ENCODE peak calls at places on chromosomes 11 and 22, in six cellular contexts. P is lower leg skin, W is fibroblast of pulmonary artery, X is endodermal cell, R is GM06990, E is pancreas. I is an unnamed sample.

GRCh38 chr11:32891657-32892354 is 805 bp upstream of the QSER1 start:
- DNase-seq in P (no peak), W (peak; percentile 10), X (no peak), R (no peak), E (no peak), I (no peak)

GRCh38 chr11:8094656-8095055 is 13.6 kb downstream of the TUB start:
- DNase-seq in P (no peak), W (no peak), X (peak; percentile 15), R (no peak), E (no peak), I (peak; percentile 8)

GRCh38 chr11:33544593-33545373 is 155.8 kb downstream of the C11orf91 start:
- DNase-seq in P (peak; percentile 67), W (no peak), X (no peak), R (no peak), E (no peak), I (no peak)

GRCh38 chr11:31106963-31107576 is 262.5 kb downstream of the DCDC1 start:
- DNase-seq in P (peak; percentile 87), W (peak; percentile 46), X (peak; percentile 93), R (peak; percentile 2), E (peak; percentile 38), I (peak; percentile 73)

GRCh38 chr11:113468666-113469345 is 6.4 kb downstream of the DRD2 start:
- DNase-seq in P (no peak), W (no peak), X (peak; percentile 36), R (no peak), E (no peak), I (no peak)

GRCh38 chr11:47348859-47349258 is 3.6 kb downstream of the MYBPC3 start:
- DNase-seq in P (no peak), W (peak; percentile 50), X (no peak), R (no peak), E (no peak), I (no peak)

GRCh38 chr11:40819230-40819629 is 640.2 kb downstream of the LRRC4C start:
- DNase-seq in P (no peak), W (no peak), X (peak; percentile 52), R (no peak), E (no peak), I (no peak)

GRCh38 chr11:125591659-125592304 is 870 bp upstream of the STT3A start:
- DNase-seq in P (peak; percentile 91), W (peak; percentile 22), X (no peak), R (peak; percentile 70), E (peak; percentile 70), I (peak; percentile 52)

GRCh38 chr22:25492950-25493790 is 71.3 kb upstream of the GRK3 start:
- DNase-seq in P (no peak), W (no peak), X (no peak), R (no peak), E (peak; percentile 54), I (no peak)

GRCh38 chr22:37547249-37547741 is 13.0 kb upstream of the CDC42EP1 start:
- DNase-seq in P (no peak), W (no peak), X (peak; percentile 74), R (no peak), E (no peak), I (no peak)

GRCh38 chr11:128520886-128521696 is 66.3 kb downstream of the ETS1 start:
- DNase-seq in P (no peak), W (no peak), X (no peak), R (no peak), E (no peak), I (no peak)

GRCh38 chr11:110355011-110355744 is 58.8 kb upstream of the RDX start:
- DNase-seq in P (no peak), W (no peak), X (peak; percentile 63), R (no peak), E (no peak), I (peak; percentile 50)

GRCh38 chr11:78465169-78465942 is 47.7 kb upstream of the GAB2 start:
- DNase-seq in P (no peak), W (no peak), X (no peak), R (peak; percentile 77), E (peak; percentile 53), I (peak; percentile 22)

GRCh38 chr22:43337385-43337784 is 5.8 kb downstream of the SCUBE1 start:
- DNase-seq in P (no peak), W (no peak), X (no peak), R (no peak), E (no peak), I (peak; percentile 60)

GRCh38 chr11:35763301-35763700 is 100.7 kb downstream of the TRIM44 start:
- DNase-seq in P (no peak), W (no peak), X (no peak), R (no peak), E (no peak), I (no peak)

GRCh38 chr11:7909585-7910325 is 21.3 kb downstream of the OR10A6 start:
- DNase-seq in P (no peak), W (no peak), X (peak; percentile 58), R (no peak), E (no peak), I (no peak)

GRCh38 chr11:88618716-88619462 is 281.4 kb upstream of the CTSC start:
- DNase-seq in P (no peak), W (no peak), X (no peak), R (no peak), E (no peak), I (no peak)

GRCh38 chr22:47168900-47169800 is 406.7 kb downstream of the TBC1D22A start:
- DNase-seq in P (peak; percentile 72), W (peak; percentile 17), X (peak; percentile 84), R (peak; percentile 1), E (peak; percentile 48), I (peak; percentile 16)

GRCh38 chr11:46435679-46436078 is 44.1 kb upstream of the CHRM4 start:
- DNase-seq in P (no peak), W (no peak), X (no peak), R (no peak), E (no peak), I (no peak)

GRCh38 chr11:12066056-12066798 is 44.2 kb upstream of the MICAL2 start:
- DNase-seq in P (peak; percentile 84), W (peak; percentile 92), X (peak; percentile 68), R (no peak), E (no peak), I (no peak)

GRCh38 chr11:120985718-120986569 is 38.0 kb upstream of the TBCEL start:
- DNase-seq in P (no peak), W (peak; percentile 48), X (peak; percentile 87), R (peak; percentile 32), E (peak; percentile 70), I (peak; percentile 66)

GRCh38 chr11:65883058-65883761 is 3.6 kb downstream of the CTSW start:
- DNase-seq in P (no peak), W (no peak), X (no peak), R (no peak), E (no peak), I (no peak)

GRCh38 chr11:69307421-69307820 is 13.5 kb downstream of the MYEOV start:
- DNase-seq in P (no peak), W (no peak), X (no peak), R (no peak), E (no peak), I (no peak)

GRCh38 chr11:131629925-131630324 is 259.5 kb downstream of the NTM start:
- DNase-seq in P (no peak), W (no peak), X (peak; percentile 20), R (no peak), E (no peak), I (no peak)

DNA sequence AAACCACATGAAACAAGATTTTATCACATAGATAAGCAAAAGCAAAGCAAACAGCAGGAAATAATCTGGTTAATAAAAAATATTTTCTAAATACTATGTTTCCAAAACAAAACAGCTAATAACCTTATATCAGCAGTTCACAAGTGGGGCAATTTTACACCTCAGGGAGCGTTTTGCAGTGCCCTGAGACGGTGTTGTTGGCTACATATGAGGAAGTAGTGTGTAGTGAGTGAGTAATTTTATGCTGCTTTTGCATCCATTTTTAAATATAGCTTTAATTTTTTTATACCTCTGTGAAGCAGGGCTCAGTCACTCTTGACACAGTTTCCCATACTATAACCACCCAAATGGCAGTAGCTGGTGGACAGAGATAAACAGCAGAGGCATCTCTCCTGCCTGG is 438.5 kb upstream of the B3GAT1 start:
- DNase-seq in P (no peak), W (no peak), X (no peak), R (no peak), E (no peak), I (no peak)
- H3K4me3 ChIP-seq in P (no peak overlapping the region), W (no peak overlapping the region), X (no peak overlapping the region), R (no peak overlapping the region), E (no peak overlapping the region), I (no peak overlapping the region)

GRCh38 chr11:44797886-44798683 is 71.3 kb downstream of the TSPAN18 start:
- DNase-seq in P (no peak), W (no peak), X (peak; percentile 82), R (no peak), E (no peak), I (no peak)
- TF ChIP-seq CTCF in P (no peak), W (no peak), X (no peak), R (no peak), E (no peak), I (no peak)

GRCh38 chr22:42281706-42282251 is 11.3 kb upstream of the TCF20 start:
- DNase-seq in P (no peak), W (no peak), X (peak; percentile 36), R (no peak), E (peak; percentile 26), I (no peak)

GRCh38 chr22:42283288-42284229 is 13.1 kb upstream of the TCF20 start:
- DNase-seq in P (no peak), W (no peak), X (peak; percentile 75), R (no peak), E (peak; percentile 63), I (peak; percentile 21)

GRCh38 chr22:42284230-42284591 is 13.8 kb upstream of the TCF20 start:
- DNase-seq in P (no peak), W (no peak), X (no peak), R (no peak), E (no peak), I (no peak)

GRCh38 chr22:42282252-42282942 is 11.9 kb upstream of the TCF20 start:
- DNase-seq in P (no peak), W (no peak), X (peak; percentile 62), R (no peak), E (peak; percentile 65), I (peak; percentile 85)

DNA sequence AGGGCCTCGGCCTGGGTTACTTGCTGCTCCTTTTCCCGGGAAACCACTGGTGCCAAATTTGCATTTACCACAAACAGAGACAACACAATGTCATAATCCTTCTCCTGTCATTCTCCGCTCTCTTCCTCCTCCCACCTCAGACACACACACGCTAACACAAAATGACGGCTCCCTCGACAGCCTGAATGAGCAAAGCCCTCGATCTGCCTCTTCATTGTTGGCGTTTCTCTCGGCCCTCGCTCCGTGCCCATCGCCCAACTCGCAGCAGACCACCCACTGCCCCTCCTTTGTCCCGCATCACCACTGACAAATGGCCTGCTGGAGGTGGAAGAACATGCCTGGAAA is 12.5 kb upstream of the TCF20 start:
- DNase-seq in P (no peak), W (no peak), X (no peak), R (no peak), E (no peak), I (no peak)
- H3K4me3 ChIP-seq in P (no peak overlapping the region), W (no peak overlapping the region), X (no peak overlapping the region), R (no peak overlapping the region), E (no peak overlapping the region), I (no peak overlapping the region)

DNA sequence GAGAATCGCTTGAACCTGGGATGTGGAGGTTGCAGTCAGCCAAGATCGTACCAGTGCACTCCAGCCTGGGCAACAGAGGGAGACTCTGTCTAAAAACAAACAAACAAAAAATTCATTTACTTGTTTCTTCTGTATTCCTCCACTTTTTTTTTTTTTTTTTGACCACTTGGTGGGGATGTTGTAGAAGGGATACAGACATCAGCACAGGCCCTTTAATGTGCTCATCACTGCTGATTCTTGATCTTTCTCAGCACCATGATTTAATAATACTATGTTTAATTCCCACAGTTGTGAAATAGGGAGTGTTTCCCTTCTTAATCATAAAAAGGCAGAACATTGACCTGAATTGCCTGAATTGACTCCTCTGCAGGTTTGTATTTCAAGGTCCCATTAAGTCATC is 4.5 kb downstream of the TTC9C start:
- DNase-seq in P (no peak), W (peak; percentile 53), X (no peak), R (no peak), E (no peak), I (no peak)
- TF ChIP-seq CTCF in P (no peak), W (peak; percentile 13), X (peak; percentile 59), R (peak; percentile 12), E (no peak), I (no peak)